ENCODE peak calls at places on chromosome 19, in four cellular contexts. J, S, V and T are unnamed samples. For H3K9me3, the result is how much of the 10 kb centered on the place peaks cover.

GRCh38 chr19:17025361-17025760 is 1.2 kb downstream of the CPAMD8 start:
- DNase-seq in J (peak), S (no peak), V (no peak), T (no peak)

GRCh38 chr19:3479177-3479818 is 1.0 kb downstream of the SMIM24 start:
- DNase-seq in J (no peak), S (no peak), V (no peak), T (no peak)

GRCh38 chr19:16820056-16820455 is 9.1 kb upstream of the SIN3B start:
- DNase-seq in S (no peak), V (no peak), J (no peak), T (no peak)

GRCh38 chr19:46678110-46678732 is 17.2 kb upstream of the DACT3 start:
- DNase-seq in V (no peak), S (no peak), J (no peak), T (no peak)

GRCh38 chr19:46660008-46660517 is 919 bp downstream of the DACT3 start:
- DNase-seq in S (no peak), J (no peak), V (no peak), T (no peak)

GRCh38 chr19:30856786-30857185 is 484.6 kb downstream of the ZNF536 start:
- DNase-seq in S (no peak), V (no peak), J (no peak), T (no peak)

GRCh38 chr19:27774337-27774736 is 1438.6 kb downstream of the UQCRFS1 start:
- DNase-seq in V (no peak), S (no peak), J (no peak), T (no peak)

GRCh38 chr19:32407004-32407992 is 1.7 kb downstream of the DPY19L3 start:
- DNase-seq in V (no peak), S (no peak), J (peak), T (peak)

GRCh38 chr19:19493841-19494546 is 21.4 kb downstream of the TSSK6 start:
- DNase-seq in V (no peak), J (no peak), S (no peak), T (no peak)

GRCh38 chr19:19911150-19911549 is 10.4 kb downstream of the ZNF93 start:
- DNase-seq in J (no peak), S (no peak), V (no peak), T (peak)

GRCh38 chr19:11587302-11587972 is 9.8 kb upstream of the ZNF627 start:
- DNase-seq in V (no peak), S (peak), J (peak), T (peak)

GRCh38 chr19:10643968-10644290 is 10.2 kb upstream of the ILF3 start:
- DNase-seq in J (no peak), V (no peak), S (no peak), T (no peak)

GRCh38 chr19:49415810-49416200 is 7.4 kb downstream of the PTH2 start:
- DNase-seq in S (no peak), V (no peak), J (no peak), T (no peak)

GRCh38 chr19:31232220-31232619 is 117.0 kb downstream of the TSHZ3 start:
- DNase-seq in S (no peak), J (no peak), V (no peak), T (peak)

GRCh38 chr19:7833225-7834156 is 3.5 kb downstream of the EVI5L start:
- DNase-seq in V (no peak), J (peak), S (peak), T (peak)

GRCh38 chr19:2126879-2127518 is 24.4 kb downstream of the AP3D1 start:
- DNase-seq in V (no peak), J (no peak), S (no peak), T (no peak)

GRCh38 chr19:18921593-18921992 is 2.1 kb downstream of the DDX49 start:
- DNase-seq in J (no peak), S (no peak), V (no peak), T (no peak)

GRCh38 chr19:35381926-35382325 is 11.1 kb downstream of the GPR42 start:
- DNase-seq in J (no peak), S (no peak), V (no peak), T (no peak)

GRCh38 chr19:33024398-33024797 is 40.3 kb downstream of the RHPN2 start:
- DNase-seq in V (no peak), S (no peak), J (no peak), T (no peak)

GRCh38 chr19:2123682-2124387 is 27.1 kb downstream of the IZUMO4 start:
- DNase-seq in V (no peak), S (no peak), J (no peak), T (no peak)

GRCh38 chr19:20664917-20665781 is 3.8 kb upstream of the ZNF626 start:
- DNase-seq in J (no peak), S (no peak), V (no peak), T (peak)

GRCh38 chr19:35618857-35619256 is 6.3 kb downstream of the HAUS5 start:
- DNase-seq in V (no peak), J (no peak), S (no peak), T (no peak)

GRCh38 chr19:34350161-34350561 is 14.8 kb upstream of the GPI start:
- DNase-seq in J (no peak), S (no peak), V (no peak), T (no peak)

GRCh38 chr19:4144666-4145261 is 8.7 kb upstream of the CREB3L3 start:
- DNase-seq in V (no peak), S (no peak), J (no peak), T (no peak)

GRCh38 chr19:7607874-7608560 is 12.4 kb downstream of the CAMSAP3 start:
- DNase-seq in V (no peak), S (no peak), J (no peak), T (no peak)

GRCh38 chr19:31292639-31293185 is 56.5 kb downstream of the TSHZ3 start:
- DNase-seq in S (no peak), J (no peak), V (no peak), T (no peak)

GRCh38 chr19:45598267-45599011 is 3.6 kb downstream of the GPR4 start:
- DNase-seq in S (no peak), V (no peak), J (no peak), T (no peak)

GRCh38 chr19:33528404-33528803 is 6.8 kb upstream of the PEPD start:
- DNase-seq in S (no peak), V (no peak), J (no peak), T (no peak)

DNA sequence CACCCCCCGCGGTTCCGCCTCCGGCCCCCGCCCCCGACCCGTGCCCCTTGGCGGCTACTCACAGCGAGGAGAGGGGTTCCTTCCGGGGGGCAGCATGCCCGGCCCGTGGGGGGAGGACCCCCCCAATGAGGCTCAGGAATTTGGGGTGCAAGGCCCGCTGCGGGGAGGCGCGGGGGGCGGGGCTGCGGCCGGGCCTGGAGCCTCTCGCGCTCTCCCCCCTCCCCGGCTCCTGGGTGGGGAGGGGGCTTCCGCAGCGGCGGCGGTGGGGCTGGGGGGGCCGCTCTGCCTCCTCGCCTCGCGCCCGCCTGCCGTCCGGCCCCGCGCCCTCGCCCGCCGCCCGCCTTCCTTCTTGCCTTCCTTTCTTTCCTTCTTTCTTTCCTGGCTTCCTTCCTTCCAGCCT is 353 bp downstream of the LRRC4B start:
- DNase-seq in V (no peak), S (no peak), J (no peak), T (no peak)
- H3K9me3 ChIP-seq in V (under half), S (under half), J (under half), T (under half)

DNA sequence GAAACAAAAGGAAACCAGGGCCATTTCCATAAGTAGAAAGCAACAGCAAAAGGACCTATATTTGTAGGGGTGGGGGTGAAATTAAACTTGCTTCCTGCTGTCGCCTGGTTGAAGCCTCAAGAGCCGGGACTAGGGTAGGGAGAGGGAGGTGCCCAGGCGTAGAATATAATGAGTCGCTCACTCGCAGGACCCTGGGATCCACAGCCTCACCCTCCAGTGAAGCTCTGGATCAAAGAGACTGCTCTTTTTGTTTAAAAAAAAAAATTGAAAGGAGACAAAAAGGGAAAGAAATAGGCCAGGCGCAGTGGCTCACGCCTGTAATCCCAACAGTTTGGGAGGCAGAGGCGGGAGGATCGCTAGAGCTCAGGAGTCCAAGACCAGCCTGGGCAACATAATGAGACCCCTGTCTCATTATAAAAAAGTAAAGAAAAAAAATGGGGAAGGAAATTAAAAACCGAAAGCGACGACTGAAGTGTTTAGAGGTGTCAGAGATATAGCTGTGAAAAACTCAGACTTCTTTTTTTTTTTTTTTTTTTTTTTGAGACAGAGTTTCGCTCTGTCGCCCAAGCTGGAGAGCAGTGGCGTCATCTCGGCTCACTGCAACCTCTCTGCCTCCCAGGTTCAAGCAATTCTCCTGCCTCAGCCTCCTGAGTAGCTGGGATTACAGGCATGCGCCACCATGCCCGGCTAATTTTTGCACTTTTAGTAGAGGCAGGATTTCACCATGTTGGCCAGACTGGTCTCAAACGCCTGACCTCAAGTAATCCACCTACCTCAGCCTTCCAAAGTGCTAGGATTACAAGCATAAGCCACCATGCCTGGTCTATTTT is 10.9 kb upstream of the ADGRE5 start:
- DNase-seq in V (no peak), J (no peak), S (no peak), T (no peak)
- H3K4me3 ChIP-seq in V (no peak), J (no peak), S (no peak), T (no peak)

DNA sequence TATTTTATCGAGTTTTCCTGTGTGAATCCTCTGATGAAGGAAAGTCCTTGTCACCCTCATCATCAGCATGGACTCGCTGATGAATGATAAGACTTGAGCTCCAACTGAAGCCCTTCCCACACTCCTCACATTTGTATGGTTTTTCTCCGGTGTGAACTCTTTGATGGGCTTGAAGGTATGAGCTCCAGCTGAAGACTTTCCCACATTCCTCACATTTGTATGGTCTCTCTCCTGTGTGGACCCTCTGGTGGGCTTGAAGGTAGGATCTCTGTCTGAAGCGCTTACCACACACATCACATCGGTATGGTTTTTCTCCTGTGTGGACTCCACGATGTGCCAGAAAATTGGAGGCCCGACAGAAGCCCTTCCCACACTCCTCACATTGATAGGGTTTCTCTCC is 21.7 kb downstream of the ZNF45 start:
- DNase-seq in J (no peak), V (no peak), S (no peak), T (no peak)
- H3K9me3 ChIP-seq in J (under half), V (half or more), S (half or more), T (under half)

DNA sequence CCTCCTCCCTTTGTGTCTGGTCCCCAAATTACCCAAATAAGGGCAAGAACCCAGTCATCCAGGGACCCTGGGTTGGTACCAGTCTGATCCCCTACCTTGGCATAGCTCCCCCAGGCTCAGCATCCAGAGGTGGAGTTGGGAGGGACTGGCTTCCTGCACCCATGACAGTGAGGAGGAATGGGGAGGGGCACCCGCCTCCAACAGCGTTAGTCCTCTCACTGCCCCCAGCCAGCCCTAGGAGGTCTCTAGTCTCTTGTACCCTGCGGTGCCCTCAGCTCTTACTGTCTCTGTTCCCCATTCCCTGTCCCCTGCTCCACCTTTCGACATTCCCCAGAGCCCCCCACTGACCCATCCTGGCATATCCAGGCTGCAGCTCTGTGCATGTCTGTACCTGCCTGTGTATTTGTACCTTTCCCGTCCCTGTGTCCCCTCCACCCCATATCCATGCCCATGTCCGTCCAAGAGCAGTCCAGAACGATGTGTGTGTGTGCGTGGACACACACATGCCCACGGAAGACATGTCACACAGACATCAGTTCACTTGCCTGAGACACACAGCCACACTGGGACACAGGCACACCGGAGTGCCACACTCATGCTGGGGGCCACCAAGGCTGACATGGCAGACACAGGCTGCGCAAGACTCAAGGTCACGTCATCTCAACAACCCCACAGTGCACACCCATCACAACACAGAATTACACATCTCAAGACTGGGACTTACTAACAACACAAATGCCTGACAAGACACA is 17.8 kb downstream of the ERFL start:
- DNase-seq in J (no peak), V (no peak), S (no peak), T (no peak)
- H3K4me3 ChIP-seq in J (no peak), V (no peak), S (no peak), T (no peak)

GRCh38 chr19:52069653-52070052 is 21.0 kb upstream of the ZNF432 start:
- DNase-seq in S (no peak), V (no peak), J (no peak), T (no peak)

GRCh38 chr19:52065399-52065798 is 16.8 kb upstream of the ZNF432 start:
- DNase-seq in V (no peak), J (no peak), S (no peak), T (no peak)

GRCh38 chr19:52066258-52066866 is 17.7 kb upstream of the ZNF432 start:
- DNase-seq in V (no peak), J (no peak), S (no peak), T (no peak)

DNA sequence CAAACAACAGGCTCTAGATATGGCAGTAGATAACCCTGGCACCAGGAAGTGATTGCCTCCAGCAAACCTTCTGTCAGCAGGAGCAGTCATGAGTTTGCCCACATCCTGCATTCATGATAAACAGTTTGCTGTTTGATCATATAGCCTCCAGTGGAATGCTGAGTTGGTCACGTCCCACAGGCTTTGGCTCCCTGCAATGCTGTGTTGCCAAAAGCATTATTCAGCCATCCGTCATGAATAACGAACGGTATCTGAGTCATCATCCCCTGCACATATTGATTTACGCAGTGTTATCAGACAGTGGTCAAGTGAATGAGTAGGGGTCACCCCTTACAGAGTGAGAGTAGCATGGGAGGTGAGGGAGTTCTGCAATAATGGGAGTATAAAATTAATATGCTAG is 21.9 kb upstream of the ZNF432 start:
- DNase-seq in J (no peak), V (no peak), S (no peak), T (peak)
- H3K9me3 ChIP-seq in J (under half), V (half or more), S (half or more), T (half or more)

GRCh38 chr19:1037553-1038115 is 2.3 kb upstream of the ABCA7 start:
- DNase-seq in S (no peak), J (no peak), V (no peak), T (no peak)
- H3K4me3 ChIP-seq in S (no peak), J (no peak), V (no peak), T (no peak)